ENCODE peak calls at places on chromosomes 6 and 20, in nine cellular contexts. One of them, this sample, is unnamed.

GRCh38 chr20:13525225-13525940 is 113.3 kb downstream of the TASP1 start:
- DNase-seq in MCF 10A: peak
- DNase-seq in CD8-positive, alpha-beta T cell: no peak
- DNase-seq in activated T-helper 1 cell treated with anti-CD3 and anti-CD28 coated beads, Interleukin-2, amount 50 U/mL, for 16 hours: no peak
- DNase-seq in NCI-H1105 treated with DMSO at 0.1 percent for 48 hours: no peak
- DNase-seq in bronchial epithelial cell: peak
- DNase-seq in aorta: no peak
- DNase-seq in H54: peak
- DNase-seq in BJ: peak
- DNase-seq in this sample: no peak

GRCh38 chr6:159790947-159791598 is 806 bp downstream of the MRPL18 start:
- DNase-seq in MCF 10A: no peak
- DNase-seq in CD8-positive, alpha-beta T cell: no peak
- DNase-seq in activated T-helper 1 cell treated with anti-CD3 and anti-CD28 coated beads, Interleukin-2, amount 50 U/mL, for 16 hours: peak
- DNase-seq in NCI-H1105 treated with DMSO at 0.1 percent for 48 hours: peak
- DNase-seq in bronchial epithelial cell: peak
- DNase-seq in aorta: no peak
- DNase-seq in H54: no peak
- DNase-seq in BJ: no peak
- DNase-seq in this sample: no peak

GRCh38 chr6:42735976-42736375 is 9.9 kb downstream of the TBCC start:
- DNase-seq in MCF 10A: no peak
- DNase-seq in CD8-positive, alpha-beta T cell: no peak
- DNase-seq in activated T-helper 1 cell treated with anti-CD3 and anti-CD28 coated beads, Interleukin-2, amount 50 U/mL, for 16 hours: no peak
- DNase-seq in NCI-H1105 treated with DMSO at 0.1 percent for 48 hours: no peak
- DNase-seq in bronchial epithelial cell: no peak
- DNase-seq in aorta: no peak
- DNase-seq in H54: no peak
- DNase-seq in BJ: no peak
- DNase-seq in this sample: no peak

GRCh38 chr20:8909596-8909995 is 159.3 kb upstream of the PLCB4 start:
- DNase-seq in MCF 10A: no peak
- DNase-seq in CD8-positive, alpha-beta T cell: no peak
- DNase-seq in activated T-helper 1 cell treated with anti-CD3 and anti-CD28 coated beads, Interleukin-2, amount 50 U/mL, for 16 hours: no peak
- DNase-seq in NCI-H1105 treated with DMSO at 0.1 percent for 48 hours: no peak
- DNase-seq in bronchial epithelial cell: peak
- DNase-seq in aorta: no peak
- DNase-seq in H54: no peak
- DNase-seq in BJ: no peak
- DNase-seq in this sample: no peak

GRCh38 chr20:7856756-7857155 is 83.5 kb downstream of the HAO1 start:
- DNase-seq in MCF 10A: peak
- DNase-seq in CD8-positive, alpha-beta T cell: no peak
- DNase-seq in activated T-helper 1 cell treated with anti-CD3 and anti-CD28 coated beads, Interleukin-2, amount 50 U/mL, for 16 hours: no peak
- DNase-seq in NCI-H1105 treated with DMSO at 0.1 percent for 48 hours: no peak
- DNase-seq in bronchial epithelial cell: peak
- DNase-seq in aorta: no peak
- DNase-seq in H54: peak
- DNase-seq in BJ: no peak
- DNase-seq in this sample: no peak

GRCh38 chr6:16319813-16320532 is 81.6 kb downstream of the GMPR start:
- DNase-seq in MCF 10A: peak
- DNase-seq in CD8-positive, alpha-beta T cell: peak
- DNase-seq in activated T-helper 1 cell treated with anti-CD3 and anti-CD28 coated beads, Interleukin-2, amount 50 U/mL, for 16 hours: peak
- DNase-seq in NCI-H1105 treated with DMSO at 0.1 percent for 48 hours: no peak
- DNase-seq in bronchial epithelial cell: peak
- DNase-seq in aorta: peak
- DNase-seq in H54: no peak
- DNase-seq in BJ: peak
- DNase-seq in this sample: peak

GRCh38 chr6:122059918-122060317 is 339.5 kb upstream of the HSF2 start:
- DNase-seq in MCF 10A: no peak
- DNase-seq in CD8-positive, alpha-beta T cell: no peak
- DNase-seq in activated T-helper 1 cell treated with anti-CD3 and anti-CD28 coated beads, Interleukin-2, amount 50 U/mL, for 16 hours: no peak
- DNase-seq in NCI-H1105 treated with DMSO at 0.1 percent for 48 hours: peak
- DNase-seq in bronchial epithelial cell: no peak
- DNase-seq in aorta: no peak
- DNase-seq in H54: no peak
- DNase-seq in BJ: no peak
- DNase-seq in this sample: no peak

GRCh38 chr20:14331671-14332070 is 5.7 kb downstream of the FLRT3 start:
- DNase-seq in MCF 10A: no peak
- DNase-seq in CD8-positive, alpha-beta T cell: no peak
- DNase-seq in activated T-helper 1 cell treated with anti-CD3 and anti-CD28 coated beads, Interleukin-2, amount 50 U/mL, for 16 hours: no peak
- DNase-seq in NCI-H1105 treated with DMSO at 0.1 percent for 48 hours: no peak
- DNase-seq in bronchial epithelial cell: no peak
- DNase-seq in aorta: no peak
- DNase-seq in H54: no peak
- DNase-seq in BJ: no peak
- DNase-seq in this sample: no peak

GRCh38 chr6:169174516-169175359 is 78.9 kb downstream of the THBS2 start:
- DNase-seq in MCF 10A: no peak
- DNase-seq in CD8-positive, alpha-beta T cell: no peak
- DNase-seq in activated T-helper 1 cell treated with anti-CD3 and anti-CD28 coated beads, Interleukin-2, amount 50 U/mL, for 16 hours: no peak
- DNase-seq in NCI-H1105 treated with DMSO at 0.1 percent for 48 hours: no peak
- DNase-seq in bronchial epithelial cell: no peak
- DNase-seq in aorta: no peak
- DNase-seq in H54: no peak
- DNase-seq in BJ: no peak
- DNase-seq in this sample: no peak

GRCh38 chr6:109801794-109802193 is 110.7 kb downstream of the FIG4 start:
- DNase-seq in MCF 10A: no peak
- DNase-seq in CD8-positive, alpha-beta T cell: no peak
- DNase-seq in activated T-helper 1 cell treated with anti-CD3 and anti-CD28 coated beads, Interleukin-2, amount 50 U/mL, for 16 hours: no peak
- DNase-seq in NCI-H1105 treated with DMSO at 0.1 percent for 48 hours: no peak
- DNase-seq in bronchial epithelial cell: no peak
- DNase-seq in aorta: no peak
- DNase-seq in H54: no peak
- DNase-seq in BJ: no peak
- DNase-seq in this sample: no peak

GRCh38 chr6:19895866-19896579 is 58.9 kb downstream of the ID4 start:
- DNase-seq in MCF 10A: peak
- DNase-seq in CD8-positive, alpha-beta T cell: no peak
- DNase-seq in activated T-helper 1 cell treated with anti-CD3 and anti-CD28 coated beads, Interleukin-2, amount 50 U/mL, for 16 hours: no peak
- DNase-seq in NCI-H1105 treated with DMSO at 0.1 percent for 48 hours: no peak
- DNase-seq in bronchial epithelial cell: peak
- DNase-seq in aorta: no peak
- DNase-seq in H54: no peak
- DNase-seq in BJ: no peak
- DNase-seq in this sample: no peak

GRCh38 chr20:37619496-37619895 is 74.3 kb upstream of the CTNNBL1 start:
- DNase-seq in MCF 10A: no peak
- DNase-seq in CD8-positive, alpha-beta T cell: no peak
- DNase-seq in activated T-helper 1 cell treated with anti-CD3 and anti-CD28 coated beads, Interleukin-2, amount 50 U/mL, for 16 hours: no peak
- DNase-seq in NCI-H1105 treated with DMSO at 0.1 percent for 48 hours: no peak
- DNase-seq in bronchial epithelial cell: no peak
- DNase-seq in aorta: no peak
- DNase-seq in H54: no peak
- DNase-seq in BJ: no peak
- DNase-seq in this sample: no peak

GRCh38 chr6:2872417-2873358 is 30.4 kb downstream of the SERPINB9 start:
- DNase-seq in MCF 10A: no peak
- DNase-seq in CD8-positive, alpha-beta T cell: no peak
- DNase-seq in activated T-helper 1 cell treated with anti-CD3 and anti-CD28 coated beads, Interleukin-2, amount 50 U/mL, for 16 hours: no peak
- DNase-seq in NCI-H1105 treated with DMSO at 0.1 percent for 48 hours: no peak
- DNase-seq in bronchial epithelial cell: no peak
- DNase-seq in aorta: no peak
- DNase-seq in H54: no peak
- DNase-seq in BJ: no peak
- DNase-seq in this sample: no peak

GRCh38 chr20:59809630-59810375 is 123.6 kb downstream of the SYCP2 start:
- DNase-seq in MCF 10A: no peak
- DNase-seq in CD8-positive, alpha-beta T cell: no peak
- DNase-seq in activated T-helper 1 cell treated with anti-CD3 and anti-CD28 coated beads, Interleukin-2, amount 50 U/mL, for 16 hours: no peak
- DNase-seq in NCI-H1105 treated with DMSO at 0.1 percent for 48 hours: no peak
- DNase-seq in bronchial epithelial cell: no peak
- DNase-seq in aorta: no peak
- DNase-seq in H54: no peak
- DNase-seq in BJ: no peak
- DNase-seq in this sample: no peak

GRCh38 chr20:25738198-25738597 is 41.5 kb upstream of the ZNF337 start:
- DNase-seq in MCF 10A: peak
- DNase-seq in CD8-positive, alpha-beta T cell: no peak
- DNase-seq in activated T-helper 1 cell treated with anti-CD3 and anti-CD28 coated beads, Interleukin-2, amount 50 U/mL, for 16 hours: no peak
- DNase-seq in NCI-H1105 treated with DMSO at 0.1 percent for 48 hours: no peak
- DNase-seq in bronchial epithelial cell: peak
- DNase-seq in aorta: no peak
- DNase-seq in H54: no peak
- DNase-seq in BJ: peak
- DNase-seq in this sample: no peak

GRCh38 chr6:64266351-64266821 is 630.8 kb downstream of the PHF3 start:
- DNase-seq in MCF 10A: no peak
- DNase-seq in CD8-positive, alpha-beta T cell: no peak
- DNase-seq in activated T-helper 1 cell treated with anti-CD3 and anti-CD28 coated beads, Interleukin-2, amount 50 U/mL, for 16 hours: no peak
- DNase-seq in NCI-H1105 treated with DMSO at 0.1 percent for 48 hours: no peak
- DNase-seq in bronchial epithelial cell: peak
- DNase-seq in aorta: no peak
- DNase-seq in H54: no peak
- DNase-seq in BJ: no peak
- DNase-seq in this sample: no peak

GRCh38 chr6:168190646-168191443 is 111.8 kb upstream of the FRMD1 start:
- DNase-seq in MCF 10A: no peak
- DNase-seq in CD8-positive, alpha-beta T cell: no peak
- DNase-seq in activated T-helper 1 cell treated with anti-CD3 and anti-CD28 coated beads, Interleukin-2, amount 50 U/mL, for 16 hours: no peak
- DNase-seq in NCI-H1105 treated with DMSO at 0.1 percent for 48 hours: no peak
- DNase-seq in bronchial epithelial cell: no peak
- DNase-seq in aorta: no peak
- DNase-seq in H54: no peak
- DNase-seq in BJ: no peak
- DNase-seq in this sample: no peak

This sample was measured in BE2C.